ENCODE peak calls at places on chromosomes 12 and 14, in nine cellular contexts. One of them, this sample, is unnamed.

GRCh38 chr12:68440068-68440581 is 108.0 kb upstream of the MDM1 start:
- DNase-seq in brain microvascular endothelial cell: peak; percentile 54
- DNase-seq in IMR-90: peak; percentile 70
- DNase-seq in lung: no peak
- DNase-seq in mammary epithelial cell: peak; percentile 69
- DNase-seq in A549: no peak
- DNase-seq in CD8-positive, alpha-beta T cell: no peak
- DNase-seq in gastrocnemius medialis: peak; percentile 26
- DNase-seq in body of pancreas: no peak
- DNase-seq in this sample: no peak

GRCh38 chr12:120007272-120007671 is 18.2 kb downstream of the BICDL1 start:
- DNase-seq in brain microvascular endothelial cell: no peak
- DNase-seq in IMR-90: no peak
- DNase-seq in lung: no peak
- DNase-seq in mammary epithelial cell: no peak
- DNase-seq in A549: no peak
- DNase-seq in CD8-positive, alpha-beta T cell: peak; percentile 80
- DNase-seq in gastrocnemius medialis: peak; percentile 16
- DNase-seq in body of pancreas: no peak
- DNase-seq in this sample: peak; percentile 15

GRCh38 chr12:9957834-9958233 is 13.4 kb upstream of the CLEC12A start:
- DNase-seq in brain microvascular endothelial cell: no peak
- DNase-seq in IMR-90: no peak
- DNase-seq in lung: no peak
- DNase-seq in mammary epithelial cell: no peak
- DNase-seq in A549: no peak
- DNase-seq in CD8-positive, alpha-beta T cell: no peak
- DNase-seq in gastrocnemius medialis: no peak
- DNase-seq in body of pancreas: no peak
- DNase-seq in this sample: no peak

GRCh38 chr14:64196668-64197411 is 97.3 kb downstream of the ESR2 start:
- DNase-seq in brain microvascular endothelial cell: peak; percentile 57
- DNase-seq in IMR-90: peak; percentile 64
- DNase-seq in lung: peak; percentile 62
- DNase-seq in mammary epithelial cell: no peak
- DNase-seq in A549: no peak
- DNase-seq in CD8-positive, alpha-beta T cell: peak; percentile 31
- DNase-seq in gastrocnemius medialis: peak; percentile 50
- DNase-seq in body of pancreas: peak; percentile 60
- DNase-seq in this sample: no peak

GRCh38 chr14:37062191-37062803 is 110.1 kb downstream of the SLC25A21 start:
- DNase-seq in brain microvascular endothelial cell: no peak
- DNase-seq in IMR-90: no peak
- DNase-seq in lung: no peak
- DNase-seq in mammary epithelial cell: no peak
- DNase-seq in A549: no peak
- DNase-seq in CD8-positive, alpha-beta T cell: no peak
- DNase-seq in gastrocnemius medialis: no peak
- DNase-seq in body of pancreas: no peak
- DNase-seq in this sample: no peak

GRCh38 chr14:37595809-37596595 is 573 bp downstream of the TTC6 start:
- DNase-seq in brain microvascular endothelial cell: no peak
- DNase-seq in IMR-90: peak; percentile 34
- DNase-seq in lung: peak; percentile 86
- DNase-seq in mammary epithelial cell: peak; percentile 97
- DNase-seq in A549: peak; percentile 86
- DNase-seq in CD8-positive, alpha-beta T cell: no peak
- DNase-seq in gastrocnemius medialis: no peak
- DNase-seq in body of pancreas: peak; percentile 55
- DNase-seq in this sample: peak; percentile 90

GRCh38 chr12:30794591-30795409 is 40.0 kb upstream of the CAPRIN2 start:
- DNase-seq in brain microvascular endothelial cell: peak; percentile 95
- DNase-seq in IMR-90: peak; percentile 85
- DNase-seq in lung: no peak
- DNase-seq in mammary epithelial cell: peak; percentile 91
- DNase-seq in A549: peak; percentile 86
- DNase-seq in CD8-positive, alpha-beta T cell: no peak
- DNase-seq in gastrocnemius medialis: no peak
- DNase-seq in body of pancreas: peak; percentile 23
- DNase-seq in this sample: no peak

GRCh38 chr12:75945581-75945980 is 86.0 kb downstream of the PHLDA1 start:
- DNase-seq in brain microvascular endothelial cell: peak; percentile 31
- DNase-seq in IMR-90: no peak
- DNase-seq in lung: no peak
- DNase-seq in mammary epithelial cell: no peak
- DNase-seq in A549: no peak
- DNase-seq in CD8-positive, alpha-beta T cell: no peak
- DNase-seq in gastrocnemius medialis: no peak
- DNase-seq in body of pancreas: no peak
- DNase-seq in this sample: no peak

GRCh38 chr14:67269338-67270060 is 28.3 kb downstream of the PALS1 start:
- DNase-seq in brain microvascular endothelial cell: peak; percentile 30
- DNase-seq in IMR-90: peak; percentile 87
- DNase-seq in lung: no peak
- DNase-seq in mammary epithelial cell: no peak
- DNase-seq in A549: no peak
- DNase-seq in CD8-positive, alpha-beta T cell: no peak
- DNase-seq in gastrocnemius medialis: no peak
- DNase-seq in body of pancreas: no peak
- DNase-seq in this sample: no peak

GRCh38 chr12:113044516-113044915 is 12.0 kb upstream of the DTX1 start:
- DNase-seq in brain microvascular endothelial cell: no peak
- DNase-seq in IMR-90: no peak
- DNase-seq in lung: no peak
- DNase-seq in mammary epithelial cell: peak; percentile 38
- DNase-seq in A549: no peak
- DNase-seq in CD8-positive, alpha-beta T cell: no peak
- DNase-seq in gastrocnemius medialis: no peak
- DNase-seq in body of pancreas: no peak
- DNase-seq in this sample: no peak

DNA sequence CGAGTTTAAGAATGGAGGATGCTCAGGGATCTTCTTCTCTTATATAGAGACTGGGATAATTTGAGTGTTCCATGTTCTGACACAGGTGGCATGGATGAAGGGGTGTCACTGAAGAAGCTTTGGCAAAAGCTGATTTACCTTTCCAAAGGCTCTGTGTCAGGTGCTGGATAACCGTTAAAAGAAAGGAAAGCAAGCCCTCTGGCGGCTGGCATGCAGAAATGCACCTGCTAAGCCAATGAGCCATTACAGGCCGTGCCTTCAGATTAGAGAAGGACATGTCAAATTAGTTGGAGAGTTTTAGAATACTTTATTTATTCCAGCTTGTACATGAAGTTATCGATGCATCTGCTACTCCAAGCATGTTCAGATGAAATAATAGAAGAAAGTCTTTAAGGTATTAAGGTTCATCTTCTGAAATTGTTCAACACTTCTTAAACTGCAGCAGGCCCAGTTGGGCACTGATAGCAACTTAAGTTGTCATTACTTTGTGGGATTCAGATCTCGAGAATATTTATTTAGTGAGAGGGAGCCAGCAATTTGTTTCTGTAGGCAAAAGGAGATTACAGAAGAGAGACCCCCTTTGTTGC is 678.2 kb downstream of the NRXN3 start:
- DNase-seq in brain microvascular endothelial cell: peak; percentile 24
- DNase-seq in IMR-90: peak; percentile 31
- DNase-seq in lung: peak; percentile 34
- DNase-seq in mammary epithelial cell: peak; percentile 36
- DNase-seq in A549: peak; percentile 18
- DNase-seq in CD8-positive, alpha-beta T cell: no peak
- DNase-seq in gastrocnemius medialis: no peak
- DNase-seq in body of pancreas: peak; percentile 35
- DNase-seq in this sample: peak; percentile 15
- H3K27ac ChIP-seq in brain microvascular endothelial cell: no peak overlapping the region
- H3K27ac ChIP-seq in IMR-90: no peak overlapping the region
- H3K27ac ChIP-seq in lung: no peak overlapping the region
- H3K27ac ChIP-seq in mammary epithelial cell: no peak overlapping the region
- H3K27ac ChIP-seq in A549: no peak overlapping the region
- H3K27ac ChIP-seq in CD8-positive, alpha-beta T cell: no peak overlapping the region
- H3K27ac ChIP-seq in gastrocnemius medialis: no peak overlapping the region
- H3K27ac ChIP-seq in body of pancreas: no peak overlapping the region
- H3K27ac ChIP-seq in this sample: no peak overlapping the region

DNA sequence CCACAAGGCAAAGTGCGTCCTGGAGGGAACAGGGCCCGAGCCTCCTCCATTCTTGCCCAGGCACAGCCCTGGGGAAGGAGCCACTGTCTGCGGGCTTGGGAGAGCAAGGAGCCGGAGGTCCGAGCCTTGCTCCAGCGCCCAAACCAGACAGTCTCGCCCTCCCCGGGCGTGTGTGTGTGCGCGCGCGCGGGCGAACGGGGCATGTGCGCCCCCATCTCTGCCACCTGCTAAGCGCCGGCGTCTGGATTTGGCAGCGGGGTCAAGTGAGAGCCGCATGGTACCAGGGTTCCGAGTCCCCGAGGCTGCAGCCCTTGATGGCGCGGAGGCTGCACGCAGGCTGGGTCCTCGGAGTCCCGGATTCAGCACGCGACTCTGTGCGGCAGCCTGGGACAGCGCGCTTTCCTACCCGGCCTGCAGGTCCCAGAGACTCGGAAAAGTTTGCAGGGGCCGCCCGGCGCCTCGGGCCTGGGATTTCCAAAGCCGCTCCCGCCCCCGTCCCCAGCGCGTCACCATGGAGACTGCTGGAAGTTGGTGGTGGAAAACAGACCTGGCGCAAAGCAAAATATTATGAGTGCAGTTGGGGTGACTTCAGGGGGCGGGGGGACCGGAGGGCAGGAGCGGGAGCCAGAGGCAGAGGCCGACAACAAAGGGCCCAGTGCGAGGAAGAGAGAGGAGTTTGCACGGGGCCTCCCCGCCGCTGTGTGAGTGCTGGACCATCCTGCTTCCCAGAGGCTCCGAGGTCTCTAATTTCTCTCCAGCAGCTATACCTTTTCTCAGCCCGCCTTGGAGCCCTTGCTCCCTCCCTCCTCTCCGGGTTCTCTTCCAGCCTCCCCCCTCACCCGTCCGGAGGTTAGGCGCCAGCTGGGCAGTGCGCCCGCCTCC is 4.2 kb downstream of the RFX4 start:
- DNase-seq in brain microvascular endothelial cell: no peak
- DNase-seq in IMR-90: no peak
- DNase-seq in lung: no peak
- DNase-seq in mammary epithelial cell: peak; percentile 11
- DNase-seq in A549: no peak
- DNase-seq in CD8-positive, alpha-beta T cell: no peak
- DNase-seq in gastrocnemius medialis: no peak
- DNase-seq in body of pancreas: peak; percentile 22
- DNase-seq in this sample: no peak
- H3K4me3 ChIP-seq in brain microvascular endothelial cell: no peak overlapping the region
- H3K4me3 ChIP-seq in IMR-90: no peak overlapping the region
- H3K4me3 ChIP-seq in lung: no peak overlapping the region
- H3K4me3 ChIP-seq in mammary epithelial cell: no peak overlapping the region
- H3K4me3 ChIP-seq in A549: peak overlapping the region; percentile 43
- H3K4me3 ChIP-seq in CD8-positive, alpha-beta T cell: no peak overlapping the region
- H3K4me3 ChIP-seq in gastrocnemius medialis: peak overlapping the region; percentile 17
- H3K4me3 ChIP-seq in body of pancreas: no peak overlapping the region
- H3K4me3 ChIP-seq in this sample: no peak overlapping the region

DNA sequence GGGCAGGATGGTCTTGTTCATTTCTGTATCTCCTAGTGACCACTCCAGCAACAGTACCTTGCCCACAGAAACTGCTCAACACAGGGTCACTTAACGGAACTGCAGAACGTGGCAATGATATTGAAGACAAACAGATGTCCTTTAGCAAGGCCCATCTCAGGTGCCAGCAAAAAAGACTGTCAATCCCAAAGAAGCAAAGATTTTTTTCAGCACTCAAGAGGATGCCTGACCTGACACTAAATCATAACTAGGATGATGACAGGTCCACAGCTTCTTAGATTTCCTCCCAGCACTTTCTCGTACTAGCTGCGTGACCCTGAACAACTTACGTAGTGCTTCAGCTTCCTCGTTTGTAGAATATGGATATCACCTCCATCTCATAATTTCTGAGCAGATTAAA is 39.4 kb downstream of the ATP2B1 start:
- DNase-seq in brain microvascular endothelial cell: no peak
- DNase-seq in IMR-90: no peak
- DNase-seq in lung: no peak
- DNase-seq in mammary epithelial cell: no peak
- DNase-seq in A549: no peak
- DNase-seq in CD8-positive, alpha-beta T cell: no peak
- DNase-seq in gastrocnemius medialis: no peak
- DNase-seq in body of pancreas: no peak
- DNase-seq in this sample: no peak
- H3K27ac ChIP-seq in brain microvascular endothelial cell: no peak overlapping the region
- H3K27ac ChIP-seq in IMR-90: no peak overlapping the region
- H3K27ac ChIP-seq in lung: no peak overlapping the region
- H3K27ac ChIP-seq in mammary epithelial cell: no peak overlapping the region
- H3K27ac ChIP-seq in A549: no peak overlapping the region
- H3K27ac ChIP-seq in CD8-positive, alpha-beta T cell: no peak overlapping the region
- H3K27ac ChIP-seq in gastrocnemius medialis: no peak overlapping the region
- H3K27ac ChIP-seq in body of pancreas: no peak overlapping the region
- H3K27ac ChIP-seq in this sample: no peak overlapping the region

GRCh38 chr12:54167500-54167896 is 21.3 kb downstream of the SMUG1 start:
- DNase-seq in brain microvascular endothelial cell: no peak
- DNase-seq in IMR-90: no peak
- DNase-seq in lung: no peak
- DNase-seq in mammary epithelial cell: no peak
- DNase-seq in A549: no peak
- DNase-seq in CD8-positive, alpha-beta T cell: no peak
- DNase-seq in gastrocnemius medialis: no peak
- DNase-seq in body of pancreas: no peak
- DNase-seq in this sample: no peak

GRCh38 chr12:54166543-54167499 is 22.0 kb downstream of the SMUG1 start:
- DNase-seq in brain microvascular endothelial cell: no peak
- DNase-seq in IMR-90: no peak
- DNase-seq in lung: no peak
- DNase-seq in mammary epithelial cell: no peak
- DNase-seq in A549: no peak
- DNase-seq in CD8-positive, alpha-beta T cell: no peak
- DNase-seq in gastrocnemius medialis: no peak
- DNase-seq in body of pancreas: no peak
- DNase-seq in this sample: no peak

GRCh38 chr12:54172102-54172630 is 16.6 kb downstream of the SMUG1 start:
- DNase-seq in brain microvascular endothelial cell: no peak
- DNase-seq in IMR-90: no peak
- DNase-seq in lung: no peak
- DNase-seq in mammary epithelial cell: no peak
- DNase-seq in A549: no peak
- DNase-seq in CD8-positive, alpha-beta T cell: no peak
- DNase-seq in gastrocnemius medialis: no peak
- DNase-seq in body of pancreas: no peak
- DNase-seq in this sample: no peak

GRCh38 chr12:54173066-54173726 is 15.6 kb downstream of the SMUG1 start:
- DNase-seq in brain microvascular endothelial cell: no peak
- DNase-seq in IMR-90: no peak
- DNase-seq in lung: no peak
- DNase-seq in mammary epithelial cell: peak; percentile 39
- DNase-seq in A549: no peak
- DNase-seq in CD8-positive, alpha-beta T cell: peak; percentile 49
- DNase-seq in gastrocnemius medialis: no peak
- DNase-seq in body of pancreas: peak; percentile 19
- DNase-seq in this sample: peak; percentile 38

DNA sequence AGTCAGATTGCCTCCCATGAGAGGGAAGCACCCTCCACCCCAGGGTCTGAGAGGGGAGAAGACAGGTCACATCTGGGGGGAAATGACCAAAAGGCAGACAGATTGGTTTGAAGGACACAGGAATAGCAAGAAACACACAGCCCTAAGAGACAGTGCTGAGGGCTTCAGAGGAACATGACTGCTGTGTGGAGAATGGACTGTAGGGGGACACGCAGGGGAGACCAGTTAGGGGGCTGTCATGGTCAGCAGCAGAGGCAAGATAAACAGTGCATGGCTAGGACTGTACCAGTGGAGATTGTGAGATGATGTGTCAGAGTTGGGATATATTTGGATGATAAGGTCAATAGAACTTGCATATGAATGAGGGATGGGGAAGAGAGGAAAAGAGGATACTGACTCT is 19.7 kb downstream of the SMUG1 start:
- DNase-seq in brain microvascular endothelial cell: no peak
- DNase-seq in IMR-90: no peak
- DNase-seq in lung: no peak
- DNase-seq in mammary epithelial cell: no peak
- DNase-seq in A549: no peak
- DNase-seq in CD8-positive, alpha-beta T cell: no peak
- DNase-seq in gastrocnemius medialis: no peak
- DNase-seq in body of pancreas: no peak
- DNase-seq in this sample: no peak
- H3K4me3 ChIP-seq in brain microvascular endothelial cell: no peak overlapping the region
- H3K4me3 ChIP-seq in IMR-90: no peak overlapping the region
- H3K4me3 ChIP-seq in lung: no peak overlapping the region
- H3K4me3 ChIP-seq in mammary epithelial cell: no peak overlapping the region
- H3K4me3 ChIP-seq in A549: no peak overlapping the region
- H3K4me3 ChIP-seq in CD8-positive, alpha-beta T cell: no peak overlapping the region
- H3K4me3 ChIP-seq in gastrocnemius medialis: no peak overlapping the region
- H3K4me3 ChIP-seq in body of pancreas: no peak overlapping the region
- H3K4me3 ChIP-seq in this sample: no peak overlapping the region

This sample was measured in transverse colon.